ENCODE peak calls at places on chromosomes 5 and 9, in eight cellular contexts. Y is A549, M is HCT116, N is H1, D is K562, V is HepG2, H is GM12878, E is SK-N-SH. J is an unnamed sample.

GRCh38 chr5:78747703-78748359 is 99.3 kb upstream of the LHFPL2 start:
- DNase-seq in Y (no peak), M (no peak), N (no peak), D (no peak), V (no peak), H (no peak), E (no peak), J (no peak)

GRCh38 chr5:57842376-57843015 is 359.9 kb upstream of the ACTBL2 start:
- DNase-seq in Y (no peak), M (no peak), N (no peak), D (no peak), V (no peak), H (no peak), E (no peak), J (peak)

GRCh38 chr9:132857031-132857430 is 21.1 kb downstream of the AK8 start:
- DNase-seq in Y (no peak), M (no peak), N (no peak), D (no peak), V (no peak), H (no peak), E (no peak), J (no peak)

GRCh38 chr5:123035320-123035949 is 1.1 kb downstream of the PPIC start:
- DNase-seq in Y (peak), M (peak), N (peak), D (peak), V (peak), H (no peak), E (peak), J (peak)

GRCh38 chr9:33329996-33330395 is 39.7 kb downstream of the NFX1 start:
- DNase-seq in Y (peak), M (no peak), N (no peak), D (no peak), V (no peak), H (no peak), E (no peak), J (peak)

GRCh38 chr5:164375051-164375450 is 869.6 kb downstream of the MAT2B start:
- DNase-seq in Y (no peak), M (no peak), N (no peak), D (no peak), V (no peak), H (no peak), E (no peak), J (no peak)

GRCh38 chr5:90356612-90357011 is 52.9 kb downstream of the CETN3 start:
- DNase-seq in Y (no peak), M (no peak), N (no peak), D (no peak), V (no peak), H (no peak), E (peak), J (no peak)

GRCh38 chr5:172624083-172624995 is 16.7 kb upstream of the NEURL1B start:
- DNase-seq in Y (no peak), M (no peak), N (no peak), D (no peak), V (no peak), H (no peak), E (no peak), J (no peak)

GRCh38 chr5:154606675-154607321 is 128.8 kb upstream of the HAND1 start:
- DNase-seq in Y (no peak), M (no peak), N (no peak), D (no peak), V (no peak), H (no peak), E (no peak), J (no peak)

GRCh38 chr9:14308751-14309140 is 5.2 kb downstream of the NFIB start:
- DNase-seq in Y (no peak), M (no peak), N (no peak), D (no peak), V (no peak), H (no peak), E (no peak), J (peak)

GRCh38 chr5:171747061-171747859 is 38.4 kb upstream of the SMIM23 start:
- DNase-seq in Y (no peak), M (no peak), N (no peak), D (no peak), V (no peak), H (no peak), E (no peak), J (no peak)

GRCh38 chr5:132265336-132266030 is 8.0 kb downstream of the PDLIM4 start:
- DNase-seq in Y (peak), M (no peak), N (no peak), D (no peak), V (peak), H (no peak), E (peak), J (peak)

GRCh38 chr9:125438506-125439433 is 177.1 kb downstream of the GAPVD1 start:
- DNase-seq in Y (no peak), M (no peak), N (no peak), D (no peak), V (no peak), H (no peak), E (no peak), J (no peak)

GRCh38 chr5:14204785-14205321 is 61.7 kb downstream of the TRIO start:
- DNase-seq in Y (peak), M (no peak), N (no peak), D (no peak), V (peak), H (no peak), E (no peak), J (peak)

GRCh38 chr9:130898552-130898852 is 1.9 kb upstream of the QRFP start:
- DNase-seq in Y (no peak), M (no peak), N (no peak), D (peak), V (no peak), H (no peak), E (no peak), J (no peak)

GRCh38 chr9:98983295-98984268 is 39.9 kb downstream of the COL15A1 start:
- DNase-seq in Y (no peak), M (no peak), N (no peak), D (no peak), V (no peak), H (no peak), E (no peak), J (no peak)

GRCh38 chr5:78905084-78905938 is 79.8 kb downstream of the ARSB start:
- DNase-seq in Y (no peak), M (no peak), N (no peak), D (no peak), V (no peak), H (peak), E (no peak), J (no peak)

GRCh38 chr5:86526811-86527348 is 90.9 kb upstream of the COX7C start:
- DNase-seq in Y (no peak), M (no peak), N (no peak), D (peak), V (no peak), H (no peak), E (no peak), J (no peak)

GRCh38 chr9:63817622-63818518 is 1467.1 kb downstream of the FOXD4L5 start:
- DNase-seq in Y (no peak), M (no peak), N (peak), D (peak), V (peak), H (peak), E (peak), J (peak)

GRCh38 chr5:133744909-133745308 is 132.6 kb upstream of the FSTL4 start:
- DNase-seq in Y (no peak), M (no peak), N (no peak), D (no peak), V (no peak), H (no peak), E (no peak), J (no peak)

GRCh38 chr9:15697459-15697858 is 144.6 kb downstream of the CCDC171 start:
- DNase-seq in Y (peak), M (no peak), N (no peak), D (no peak), V (no peak), H (no peak), E (no peak), J (peak)

GRCh38 chr5:181058786-181059296 is 18.8 kb downstream of the BTNL9 start:
- DNase-seq in Y (no peak), M (no peak), N (no peak), D (no peak), V (no peak), H (no peak), E (no peak), J (no peak)

GRCh38 chr5:38670878-38671277 is 114.4 kb upstream of the LIFR start:
- DNase-seq in Y (no peak), M (no peak), N (no peak), D (no peak), V (no peak), H (no peak), E (no peak), J (no peak)

GRCh38 chr5:95843733-95844223 is 21.3 kb upstream of the GLRX start:
- DNase-seq in Y (peak), M (no peak), N (no peak), D (no peak), V (no peak), H (no peak), E (no peak), J (no peak)

GRCh38 chr9:18791074-18791473 is 241.9 kb downstream of the SAXO1 start:
- DNase-seq in Y (peak), M (peak), N (peak), D (peak), V (peak), H (no peak), E (peak), J (no peak)

GRCh38 chr9:14393382-14393781 is 79.4 kb upstream of the NFIB start:
- DNase-seq in Y (no peak), M (no peak), N (no peak), D (no peak), V (no peak), H (no peak), E (no peak), J (no peak)

GRCh38 chr5:158899201-158899600 is 200.5 kb downstream of the EBF1 start:
- DNase-seq in Y (no peak), M (no peak), N (no peak), D (no peak), V (no peak), H (no peak), E (no peak), J (no peak)

GRCh38 chr5:103223031-103223955 is 35.3 kb upstream of the MACIR start:
- DNase-seq in Y (no peak), M (no peak), N (peak), D (no peak), V (no peak), H (no peak), E (no peak), J (no peak)

GRCh38 chr5:139193928-139194327 is 4.2 kb downstream of the SIL1 start:
- DNase-seq in Y (peak), M (no peak), N (no peak), D (no peak), V (peak), H (no peak), E (no peak), J (no peak)

GRCh38 chr5:173968154-173968553 is 20.8 kb upstream of the C5orf47 start:
- DNase-seq in Y (no peak), M (no peak), N (peak), D (no peak), V (no peak), H (no peak), E (peak), J (no peak)
- TF ChIP-seq MAX in Y (no peak), M (no peak), N (no peak), D (no peak), V (no peak), H (no peak), E (no peak), J (no peak)

GRCh38 chr5:65262094-65262493 is 219.6 kb downstream of the ADAMTS6 start:
- DNase-seq in Y (no peak), M (no peak), N (no peak), D (peak), V (no peak), H (no peak), E (peak), J (peak)
- H3K27ac ChIP-seq in Y (no peak), M (no peak), N (no peak), D (no peak), V (no peak), H (no peak), E (peak), J (peak)

GRCh38 chr5:151065609-151066008 is 15.2 kb downstream of the TNIP1 start:
- DNase-seq in Y (no peak), M (no peak), N (no peak), D (no peak), V (no peak), H (no peak), E (no peak), J (no peak)
- TF ChIP-seq MAX in Y (no peak), M (no peak), N (no peak), D (no peak), V (no peak), H (no peak), E (no peak), J (no peak)

GRCh38 chr5:10485142-10485795 is 43.6 kb downstream of the ROPN1L start:
- DNase-seq in Y (peak), M (peak), N (no peak), D (peak), V (no peak), H (no peak), E (peak), J (peak)
- H3K27ac ChIP-seq in Y (no peak), M (no peak), N (no peak), D (no peak), V (no peak), H (no peak), E (no peak), J (no peak)

DNA sequence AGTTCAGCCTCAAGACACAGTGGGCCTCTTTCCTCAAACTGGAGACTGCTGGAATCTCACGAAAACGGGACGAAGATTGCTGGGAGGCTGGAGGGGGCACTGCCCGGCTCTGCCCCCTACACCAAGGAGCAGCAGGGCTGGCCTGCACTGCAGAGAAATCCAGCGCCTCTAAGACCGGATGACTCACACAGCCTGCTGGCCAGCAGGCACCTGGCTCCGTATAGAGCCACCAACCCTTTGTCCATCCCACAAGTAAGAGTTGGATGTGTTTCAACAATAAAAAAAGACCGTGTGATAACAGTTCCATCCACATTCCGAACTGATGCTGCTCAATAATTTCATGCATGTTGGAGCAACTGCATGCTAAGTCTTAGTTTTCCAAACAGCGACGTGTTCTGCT is 11.5 kb downstream of the CCDC127 start:
- DNase-seq in Y (no peak), M (no peak), N (no peak), D (peak), V (no peak), H (no peak), E (no peak), J (no peak)
- TF ChIP-seq MAX in Y (no peak), M (no peak), N (no peak), D (no peak), V (no peak), H (no peak), E (no peak), J (no peak)

DNA sequence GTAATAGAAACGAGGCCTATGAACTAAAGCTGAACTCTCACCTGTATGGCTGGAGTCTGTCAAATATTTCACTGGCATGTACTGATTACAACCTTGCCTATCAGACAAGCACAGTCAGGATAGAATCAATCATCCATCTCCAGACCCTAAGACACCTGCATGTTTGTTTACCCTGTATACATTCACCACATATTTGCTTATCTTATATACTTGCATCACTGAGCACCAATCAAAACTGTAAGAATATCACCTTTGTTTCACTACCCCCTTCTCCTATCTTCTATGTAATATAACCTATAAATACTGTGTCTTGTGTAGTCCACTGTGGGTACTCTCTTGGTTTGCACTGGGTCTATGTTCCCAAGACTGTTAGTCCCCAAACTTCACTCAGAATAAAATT is 1085.7 kb downstream of the TAF11L14 start:
- DNase-seq in Y (no peak), M (no peak), N (no peak), D (no peak), V (no peak), H (no peak), E (no peak), J (no peak)
- H3K27ac ChIP-seq in Y (no peak), M (no peak), N (no peak), D (no peak), V (no peak), H (no peak), E (no peak), J (no peak)

GRCh38 chr9:21455320-21455719 is 15.1 kb downstream of the IFNA1 start:
- DNase-seq in Y (peak), M (peak), N (no peak), D (no peak), V (peak), H (no peak), E (peak), J (peak)
- TF ChIP-seq MAX in Y (no peak), M (no peak), N (no peak), D (no peak), V (no peak), H (no peak), E (no peak), J (no peak)